ENCODE peak calls at places on chromosomes 12 and 14, in four cellular contexts. One of them, this sample, is unnamed.
A peak's percentile ranks its signal among the peaks of the same experiment; 100 is the strongest.

GRCh38 chr12:25971675-25972035 is 13.2 kb downstream of the RASSF8 start:
- DNase-seq in activated naive CD4-positive, alpha-beta T cell: no peak
- DNase-seq in CD4-positive, alpha-beta T cell: no peak
- DNase-seq in GM04504: no peak
- DNase-seq in this sample: no peak

GRCh38 chr12:53505086-53505485 is 2.2 kb downstream of the NPFF start:
- DNase-seq in GM04504: no peak
- DNase-seq in activated naive CD4-positive, alpha-beta T cell: no peak
- DNase-seq in CD4-positive, alpha-beta T cell: no peak
- DNase-seq in this sample: no peak

GRCh38 chr14:93716002-93716401 is 72.3 kb downstream of the PRIMA1 start:
- DNase-seq in activated naive CD4-positive, alpha-beta T cell: no peak
- DNase-seq in CD4-positive, alpha-beta T cell: no peak
- DNase-seq in GM04504: no peak
- DNase-seq in this sample: no peak

GRCh38 chr12:19771858-19772257 is 332.6 kb downstream of the AEBP2 start:
- DNase-seq in GM04504: no peak
- DNase-seq in activated naive CD4-positive, alpha-beta T cell: no peak
- DNase-seq in CD4-positive, alpha-beta T cell: no peak
- DNase-seq in this sample: no peak

GRCh38 chr12:114186241-114187002 is 219.5 kb downstream of the TBX5 start:
- DNase-seq in CD4-positive, alpha-beta T cell: no peak
- DNase-seq in GM04504: no peak
- DNase-seq in activated naive CD4-positive, alpha-beta T cell: no peak
- DNase-seq in this sample: no peak

GRCh38 chr14:103551338-103551762 is 11.1 kb downstream of the BAG5 start:
- DNase-seq in CD4-positive, alpha-beta T cell: no peak
- DNase-seq in GM04504: no peak
- DNase-seq in activated naive CD4-positive, alpha-beta T cell: no peak
- DNase-seq in this sample: no peak

GRCh38 chr12:38389581-38389980 is 73.0 kb downstream of the ALG10B start:
- DNase-seq in CD4-positive, alpha-beta T cell: no peak
- DNase-seq in activated naive CD4-positive, alpha-beta T cell: no peak
- DNase-seq in GM04504: no peak
- DNase-seq in this sample: no peak

GRCh38 chr14:68345738-68346137 is 447.1 kb downstream of the ZFP36L1 start:
- DNase-seq in activated naive CD4-positive, alpha-beta T cell: no peak
- DNase-seq in GM04504: no peak
- DNase-seq in CD4-positive, alpha-beta T cell: no peak
- DNase-seq in this sample: no peak

GRCh38 chr12:87848248-87848868 is 180.8 kb downstream of the C12orf50 start:
- DNase-seq in CD4-positive, alpha-beta T cell: no peak
- DNase-seq in GM04504: peak; percentile 17
- DNase-seq in activated naive CD4-positive, alpha-beta T cell: no peak
- DNase-seq in this sample: no peak

GRCh38 chr14:76729953-76730505 is 31.2 kb upstream of the VASH1 start:
- DNase-seq in CD4-positive, alpha-beta T cell: no peak
- DNase-seq in GM04504: no peak
- DNase-seq in activated naive CD4-positive, alpha-beta T cell: no peak
- DNase-seq in this sample: no peak

GRCh38 chr14:32300146-32300545 is 29.0 kb upstream of the AKAP6 start:
- DNase-seq in GM04504: no peak
- DNase-seq in CD4-positive, alpha-beta T cell: no peak
- DNase-seq in activated naive CD4-positive, alpha-beta T cell: no peak
- DNase-seq in this sample: no peak

GRCh38 chr14:59507063-59507751 is 22.9 kb downstream of the JKAMP start:
- DNase-seq in CD4-positive, alpha-beta T cell: peak; percentile 11
- DNase-seq in GM04504: peak; percentile 10
- DNase-seq in activated naive CD4-positive, alpha-beta T cell: no peak
- DNase-seq in this sample: peak; percentile 12

GRCh38 chr12:31033146-31033545 is 40.5 kb upstream of the DDX11 start:
- DNase-seq in CD4-positive, alpha-beta T cell: no peak
- DNase-seq in GM04504: no peak
- DNase-seq in activated naive CD4-positive, alpha-beta T cell: no peak
- DNase-seq in this sample: no peak

GRCh38 chr12:8692573-8692972 is 5.2 kb upstream of the RIMKLB start:
- DNase-seq in CD4-positive, alpha-beta T cell: no peak
- DNase-seq in activated naive CD4-positive, alpha-beta T cell: no peak
- DNase-seq in GM04504: no peak
- DNase-seq in this sample: no peak

GRCh38 chr12:105100998-105101397 is 6.5 kb upstream of the WASHC4 start:
- DNase-seq in CD4-positive, alpha-beta T cell: no peak
- DNase-seq in activated naive CD4-positive, alpha-beta T cell: no peak
- DNase-seq in GM04504: no peak
- DNase-seq in this sample: no peak

GRCh38 chr12:12735301-12735700 is 18.1 kb downstream of the CDKN1B start:
- DNase-seq in GM04504: no peak
- DNase-seq in activated naive CD4-positive, alpha-beta T cell: no peak
- DNase-seq in CD4-positive, alpha-beta T cell: no peak
- DNase-seq in this sample: no peak

GRCh38 chr14:67426983-67427601 is 15.1 kb upstream of the PLEK2 start:
- DNase-seq in GM04504: peak; percentile 54
- DNase-seq in CD4-positive, alpha-beta T cell: peak; percentile 59
- DNase-seq in activated naive CD4-positive, alpha-beta T cell: peak; percentile 26
- DNase-seq in this sample: peak; percentile 63

GRCh38 chr14:32588448-32589320 is 259.6 kb downstream of the AKAP6 start:
- DNase-seq in CD4-positive, alpha-beta T cell: no peak
- DNase-seq in GM04504: no peak
- DNase-seq in activated naive CD4-positive, alpha-beta T cell: no peak
- DNase-seq in this sample: no peak

GRCh38 chr12:70555081-70555480 is 82.1 kb downstream of the PTPRB start:
- DNase-seq in activated naive CD4-positive, alpha-beta T cell: no peak
- DNase-seq in GM04504: no peak
- DNase-seq in CD4-positive, alpha-beta T cell: no peak
- DNase-seq in this sample: no peak

GRCh38 chr14:84527706-84528105 is 1002.2 kb upstream of the FLRT2 start:
- DNase-seq in GM04504: no peak
- DNase-seq in CD4-positive, alpha-beta T cell: no peak
- DNase-seq in activated naive CD4-positive, alpha-beta T cell: no peak
- DNase-seq in this sample: no peak

GRCh38 chr14:53655080-53655785 is 301.4 kb downstream of the BMP4 start:
- DNase-seq in GM04504: no peak
- DNase-seq in activated naive CD4-positive, alpha-beta T cell: no peak
- DNase-seq in CD4-positive, alpha-beta T cell: no peak
- DNase-seq in this sample: no peak

GRCh38 chr12:26117321-26117720 is 7.5 kb downstream of the BHLHE41 start:
- DNase-seq in activated naive CD4-positive, alpha-beta T cell: no peak
- DNase-seq in CD4-positive, alpha-beta T cell: no peak
- DNase-seq in GM04504: no peak
- DNase-seq in this sample: no peak

GRCh38 chr12:80702889-80703605 is 4.4 kb upstream of the MYF6 start:
- DNase-seq in activated naive CD4-positive, alpha-beta T cell: no peak
- DNase-seq in GM04504: peak; percentile 7
- DNase-seq in CD4-positive, alpha-beta T cell: no peak
- DNase-seq in this sample: no peak

This sample was measured in activated T-cell treated with anti-CD3 and anti-CD28 coated beads, Interleukin-2, amount 50 U/mL, for 4 hours.